ENCODE peak calls at places on chromosomes 6 and 20, in nine cellular contexts. One of them, this sample, is unnamed.

GRCh38 chr20:50110141-50111047 is 2.6 kb downstream of the UBE2V1 start:
- DNase-seq in posterior vena cava: no peak
- DNase-seq in epithelial cell of prostate: no peak
- DNase-seq in activated CD4-positive, alpha-beta T cell treated with anti-CD3 and anti-CD28 coated beads, Interleukin-2, amount 50 U/mL, for 48 hours: peak; percentile 56
- DNase-seq in skeletal muscle cell: no peak
- DNase-seq in NCI-H146: no peak
- DNase-seq in NCI-H510A: no peak
- DNase-seq in cardiac fibroblast: peak; percentile 65
- DNase-seq in progenitor cell of endocrine pancreas: no peak
- DNase-seq in this sample: no peak

GRCh38 chr6:21997414-21998037 is 299.3 kb downstream of the PRL start:
- DNase-seq in cardiac fibroblast: no peak
- DNase-seq in posterior vena cava: no peak
- DNase-seq in skeletal muscle cell: peak; percentile 11
- DNase-seq in activated CD4-positive, alpha-beta T cell treated with anti-CD3 and anti-CD28 coated beads, Interleukin-2, amount 50 U/mL, for 48 hours: no peak
- DNase-seq in epithelial cell of prostate: no peak
- DNase-seq in NCI-H146: no peak
- DNase-seq in progenitor cell of endocrine pancreas: no peak
- DNase-seq in NCI-H510A: no peak
- DNase-seq in this sample: no peak

GRCh38 chr6:53335224-53335994 is 13.3 kb downstream of the ELOVL5 start:
- DNase-seq in skeletal muscle cell: no peak
- DNase-seq in activated CD4-positive, alpha-beta T cell treated with anti-CD3 and anti-CD28 coated beads, Interleukin-2, amount 50 U/mL, for 48 hours: peak; percentile 64
- DNase-seq in cardiac fibroblast: no peak
- DNase-seq in epithelial cell of prostate: no peak
- DNase-seq in NCI-H510A: peak; percentile 82
- DNase-seq in NCI-H146: no peak
- DNase-seq in posterior vena cava: no peak
- DNase-seq in progenitor cell of endocrine pancreas: no peak
- DNase-seq in this sample: no peak

GRCh38 chr20:17969276-17969883 is 562 bp downstream of the MGME1 start:
- DNase-seq in posterior vena cava: no peak
- DNase-seq in progenitor cell of endocrine pancreas: no peak
- DNase-seq in epithelial cell of prostate: no peak
- DNase-seq in skeletal muscle cell: no peak
- DNase-seq in cardiac fibroblast: peak; percentile 53
- DNase-seq in NCI-H510A: no peak
- DNase-seq in NCI-H146: peak; percentile 61
- DNase-seq in activated CD4-positive, alpha-beta T cell treated with anti-CD3 and anti-CD28 coated beads, Interleukin-2, amount 50 U/mL, for 48 hours: peak; percentile 60
- DNase-seq in this sample: no peak

GRCh38 chr6:121548146-121548545 is 112.7 kb downstream of the GJA1 start:
- DNase-seq in activated CD4-positive, alpha-beta T cell treated with anti-CD3 and anti-CD28 coated beads, Interleukin-2, amount 50 U/mL, for 48 hours: no peak
- DNase-seq in NCI-H146: no peak
- DNase-seq in posterior vena cava: no peak
- DNase-seq in cardiac fibroblast: peak; percentile 6
- DNase-seq in NCI-H510A: no peak
- DNase-seq in progenitor cell of endocrine pancreas: no peak
- DNase-seq in epithelial cell of prostate: no peak
- DNase-seq in skeletal muscle cell: no peak
- DNase-seq in this sample: peak; percentile 13

GRCh38 chr20:45098096-45098773 is 2.7 kb downstream of the KCNS1 start:
- DNase-seq in cardiac fibroblast: peak; percentile 48
- DNase-seq in progenitor cell of endocrine pancreas: no peak
- DNase-seq in epithelial cell of prostate: no peak
- DNase-seq in NCI-H146: no peak
- DNase-seq in activated CD4-positive, alpha-beta T cell treated with anti-CD3 and anti-CD28 coated beads, Interleukin-2, amount 50 U/mL, for 48 hours: peak; percentile 46
- DNase-seq in posterior vena cava: no peak
- DNase-seq in NCI-H510A: no peak
- DNase-seq in skeletal muscle cell: no peak
- DNase-seq in this sample: no peak

GRCh38 chr6:54307412-54308036 is 717 bp upstream of the TINAG start:
- DNase-seq in cardiac fibroblast: no peak
- DNase-seq in posterior vena cava: no peak
- DNase-seq in progenitor cell of endocrine pancreas: no peak
- DNase-seq in NCI-H510A: no peak
- DNase-seq in NCI-H146: no peak
- DNase-seq in activated CD4-positive, alpha-beta T cell treated with anti-CD3 and anti-CD28 coated beads, Interleukin-2, amount 50 U/mL, for 48 hours: no peak
- DNase-seq in epithelial cell of prostate: no peak
- DNase-seq in skeletal muscle cell: no peak
- DNase-seq in this sample: no peak

GRCh38 chr6:164178933-164179332 is 764.4 kb downstream of the QKI start:
- DNase-seq in NCI-H510A: no peak
- DNase-seq in progenitor cell of endocrine pancreas: no peak
- DNase-seq in posterior vena cava: no peak
- DNase-seq in skeletal muscle cell: no peak
- DNase-seq in epithelial cell of prostate: no peak
- DNase-seq in activated CD4-positive, alpha-beta T cell treated with anti-CD3 and anti-CD28 coated beads, Interleukin-2, amount 50 U/mL, for 48 hours: no peak
- DNase-seq in NCI-H146: no peak
- DNase-seq in cardiac fibroblast: no peak
- DNase-seq in this sample: no peak

GRCh38 chr20:37901280-37901666 is 1.7 kb upstream of the VSTM2L start:
- DNase-seq in progenitor cell of endocrine pancreas: no peak
- DNase-seq in cardiac fibroblast: no peak
- DNase-seq in NCI-H510A: no peak
- DNase-seq in activated CD4-positive, alpha-beta T cell treated with anti-CD3 and anti-CD28 coated beads, Interleukin-2, amount 50 U/mL, for 48 hours: no peak
- DNase-seq in posterior vena cava: no peak
- DNase-seq in skeletal muscle cell: no peak
- DNase-seq in epithelial cell of prostate: no peak
- DNase-seq in NCI-H146: no peak
- DNase-seq in this sample: no peak

GRCh38 chr6:42294759-42295158 is 77.1 kb upstream of the MRPS10 start:
- DNase-seq in skeletal muscle cell: no peak
- DNase-seq in cardiac fibroblast: peak; percentile 27
- DNase-seq in NCI-H510A: no peak
- DNase-seq in NCI-H146: no peak
- DNase-seq in progenitor cell of endocrine pancreas: no peak
- DNase-seq in posterior vena cava: no peak
- DNase-seq in epithelial cell of prostate: peak; percentile 90
- DNase-seq in activated CD4-positive, alpha-beta T cell treated with anti-CD3 and anti-CD28 coated beads, Interleukin-2, amount 50 U/mL, for 48 hours: no peak
- DNase-seq in this sample: peak; percentile 54

GRCh38 chr20:11234181-11234969 is 560.6 kb upstream of the JAG1 start:
- DNase-seq in progenitor cell of endocrine pancreas: no peak
- DNase-seq in cardiac fibroblast: peak; percentile 22
- DNase-seq in skeletal muscle cell: no peak
- DNase-seq in posterior vena cava: no peak
- DNase-seq in NCI-H146: peak; percentile 9
- DNase-seq in epithelial cell of prostate: no peak
- DNase-seq in NCI-H510A: no peak
- DNase-seq in activated CD4-positive, alpha-beta T cell treated with anti-CD3 and anti-CD28 coated beads, Interleukin-2, amount 50 U/mL, for 48 hours: no peak
- DNase-seq in this sample: no peak

GRCh38 chr20:17882065-17882833 is 86.3 kb downstream of the SNX5 start:
- DNase-seq in epithelial cell of prostate: no peak
- DNase-seq in cardiac fibroblast: no peak
- DNase-seq in progenitor cell of endocrine pancreas: no peak
- DNase-seq in skeletal muscle cell: no peak
- DNase-seq in NCI-H510A: no peak
- DNase-seq in posterior vena cava: no peak
- DNase-seq in activated CD4-positive, alpha-beta T cell treated with anti-CD3 and anti-CD28 coated beads, Interleukin-2, amount 50 U/mL, for 48 hours: no peak
- DNase-seq in NCI-H146: no peak
- DNase-seq in this sample: no peak

GRCh38 chr6:160108077-160108476 is 13.5 kb upstream of the SLC22A1 start:
- DNase-seq in posterior vena cava: no peak
- DNase-seq in progenitor cell of endocrine pancreas: no peak
- DNase-seq in NCI-H510A: no peak
- DNase-seq in skeletal muscle cell: no peak
- DNase-seq in epithelial cell of prostate: no peak
- DNase-seq in cardiac fibroblast: no peak
- DNase-seq in activated CD4-positive, alpha-beta T cell treated with anti-CD3 and anti-CD28 coated beads, Interleukin-2, amount 50 U/mL, for 48 hours: no peak
- DNase-seq in NCI-H146: no peak
- DNase-seq in this sample: no peak

GRCh38 chr20:25033941-25034335 is 24.0 kb downstream of the ACSS1 start:
- DNase-seq in progenitor cell of endocrine pancreas: no peak
- DNase-seq in NCI-H146: no peak
- DNase-seq in posterior vena cava: no peak
- DNase-seq in activated CD4-positive, alpha-beta T cell treated with anti-CD3 and anti-CD28 coated beads, Interleukin-2, amount 50 U/mL, for 48 hours: no peak
- DNase-seq in epithelial cell of prostate: no peak
- DNase-seq in cardiac fibroblast: no peak
- DNase-seq in NCI-H510A: no peak
- DNase-seq in skeletal muscle cell: no peak
- DNase-seq in this sample: no peak

GRCh38 chr6:170234419-170234818 is 56.5 kb downstream of the DLL1 start:
- DNase-seq in progenitor cell of endocrine pancreas: no peak
- DNase-seq in posterior vena cava: peak; percentile 9
- DNase-seq in NCI-H146: no peak
- DNase-seq in NCI-H510A: no peak
- DNase-seq in activated CD4-positive, alpha-beta T cell treated with anti-CD3 and anti-CD28 coated beads, Interleukin-2, amount 50 U/mL, for 48 hours: no peak
- DNase-seq in epithelial cell of prostate: no peak
- DNase-seq in skeletal muscle cell: no peak
- DNase-seq in cardiac fibroblast: no peak
- DNase-seq in this sample: no peak

GRCh38 chr6:156174026-156174880 is 602.9 kb upstream of the ARID1B start:
- DNase-seq in cardiac fibroblast: no peak
- DNase-seq in epithelial cell of prostate: no peak
- DNase-seq in activated CD4-positive, alpha-beta T cell treated with anti-CD3 and anti-CD28 coated beads, Interleukin-2, amount 50 U/mL, for 48 hours: peak; percentile 45
- DNase-seq in NCI-H146: no peak
- DNase-seq in posterior vena cava: no peak
- DNase-seq in progenitor cell of endocrine pancreas: no peak
- DNase-seq in skeletal muscle cell: no peak
- DNase-seq in NCI-H510A: no peak
- DNase-seq in this sample: no peak

GRCh38 chr20:37807491-37807890 is 95.4 kb upstream of the VSTM2L start:
- DNase-seq in activated CD4-positive, alpha-beta T cell treated with anti-CD3 and anti-CD28 coated beads, Interleukin-2, amount 50 U/mL, for 48 hours: no peak
- DNase-seq in cardiac fibroblast: no peak
- DNase-seq in NCI-H510A: no peak
- DNase-seq in NCI-H146: no peak
- DNase-seq in progenitor cell of endocrine pancreas: no peak
- DNase-seq in posterior vena cava: no peak
- DNase-seq in skeletal muscle cell: no peak
- DNase-seq in epithelial cell of prostate: no peak
- DNase-seq in this sample: no peak

GRCh38 chr6:75431379-75431778 is 62.2 kb downstream of the FILIP1 start:
- DNase-seq in cardiac fibroblast: peak; percentile 34
- DNase-seq in NCI-H510A: no peak
- DNase-seq in skeletal muscle cell: no peak
- DNase-seq in posterior vena cava: no peak
- DNase-seq in progenitor cell of endocrine pancreas: no peak
- DNase-seq in activated CD4-positive, alpha-beta T cell treated with anti-CD3 and anti-CD28 coated beads, Interleukin-2, amount 50 U/mL, for 48 hours: no peak
- DNase-seq in NCI-H146: no peak
- DNase-seq in epithelial cell of prostate: no peak
- DNase-seq in this sample: peak; percentile 33

GRCh38 chr20:59403261-59403961 is 103.0 kb downstream of the EDN3 start:
- DNase-seq in cardiac fibroblast: peak; percentile 10
- DNase-seq in skeletal muscle cell: no peak
- DNase-seq in progenitor cell of endocrine pancreas: peak; percentile 89
- DNase-seq in epithelial cell of prostate: no peak
- DNase-seq in activated CD4-positive, alpha-beta T cell treated with anti-CD3 and anti-CD28 coated beads, Interleukin-2, amount 50 U/mL, for 48 hours: peak; percentile 80
- DNase-seq in posterior vena cava: peak; percentile 83
- DNase-seq in NCI-H146: peak; percentile 9
- DNase-seq in NCI-H510A: no peak
- DNase-seq in this sample: no peak

GRCh38 chr6:130848945-130849344 is 21.7 kb downstream of the SMLR1 start:
- DNase-seq in activated CD4-positive, alpha-beta T cell treated with anti-CD3 and anti-CD28 coated beads, Interleukin-2, amount 50 U/mL, for 48 hours: peak; percentile 29
- DNase-seq in posterior vena cava: no peak
- DNase-seq in NCI-H146: no peak
- DNase-seq in progenitor cell of endocrine pancreas: no peak
- DNase-seq in cardiac fibroblast: no peak
- DNase-seq in skeletal muscle cell: no peak
- DNase-seq in NCI-H510A: no peak
- DNase-seq in epithelial cell of prostate: no peak
- DNase-seq in this sample: no peak

GRCh38 chr6:134434019-134434949 is 116.4 kb upstream of the SGK1 start:
- DNase-seq in NCI-H146: no peak
- DNase-seq in epithelial cell of prostate: no peak
- DNase-seq in cardiac fibroblast: no peak
- DNase-seq in skeletal muscle cell: no peak
- DNase-seq in posterior vena cava: no peak
- DNase-seq in progenitor cell of endocrine pancreas: no peak
- DNase-seq in activated CD4-positive, alpha-beta T cell treated with anti-CD3 and anti-CD28 coated beads, Interleukin-2, amount 50 U/mL, for 48 hours: no peak
- DNase-seq in NCI-H510A: no peak
- DNase-seq in this sample: no peak

GRCh38 chr20:23445596-23446217 is 6.2 kb downstream of the CSTL1 start:
- DNase-seq in skeletal muscle cell: peak; percentile 49
- DNase-seq in progenitor cell of endocrine pancreas: no peak
- DNase-seq in NCI-H510A: no peak
- DNase-seq in posterior vena cava: no peak
- DNase-seq in NCI-H146: no peak
- DNase-seq in cardiac fibroblast: peak; percentile 38
- DNase-seq in activated CD4-positive, alpha-beta T cell treated with anti-CD3 and anti-CD28 coated beads, Interleukin-2, amount 50 U/mL, for 48 hours: no peak
- DNase-seq in epithelial cell of prostate: peak; percentile 50
- DNase-seq in this sample: peak; percentile 53

GRCh38 chr6:37536462-37537225 is 37.0 kb upstream of the CCDC167 start:
- DNase-seq in epithelial cell of prostate: no peak
- DNase-seq in progenitor cell of endocrine pancreas: no peak
- DNase-seq in cardiac fibroblast: no peak
- DNase-seq in NCI-H146: peak; percentile 57
- DNase-seq in activated CD4-positive, alpha-beta T cell treated with anti-CD3 and anti-CD28 coated beads, Interleukin-2, amount 50 U/mL, for 48 hours: no peak
- DNase-seq in skeletal muscle cell: no peak
- DNase-seq in posterior vena cava: no peak
- DNase-seq in NCI-H510A: no peak
- DNase-seq in this sample: no peak

GRCh38 chr20:35093245-35093884 is 758 bp upstream of the TRPC4AP start:
- DNase-seq in progenitor cell of endocrine pancreas: no peak
- DNase-seq in epithelial cell of prostate: no peak
- DNase-seq in posterior vena cava: no peak
- DNase-seq in activated CD4-positive, alpha-beta T cell treated with anti-CD3 and anti-CD28 coated beads, Interleukin-2, amount 50 U/mL, for 48 hours: peak; percentile 47
- DNase-seq in cardiac fibroblast: peak; percentile 67
- DNase-seq in NCI-H146: peak; percentile 54
- DNase-seq in skeletal muscle cell: peak; percentile 64
- DNase-seq in NCI-H510A: no peak
- DNase-seq in this sample: peak; percentile 71

GRCh38 chr6:89970609-89971337 is 76.5 kb downstream of the GJA10 start:
- DNase-seq in activated CD4-positive, alpha-beta T cell treated with anti-CD3 and anti-CD28 coated beads, Interleukin-2, amount 50 U/mL, for 48 hours: no peak
- DNase-seq in NCI-H510A: peak; percentile 28
- DNase-seq in epithelial cell of prostate: no peak
- DNase-seq in skeletal muscle cell: no peak
- DNase-seq in NCI-H146: peak; percentile 24
- DNase-seq in posterior vena cava: no peak
- DNase-seq in cardiac fibroblast: peak; percentile 65
- DNase-seq in progenitor cell of endocrine pancreas: peak; percentile 19
- DNase-seq in this sample: peak; percentile 53

GRCh38 chr6:138036955-138037592 is 70.1 kb downstream of the PERP start:
- DNase-seq in activated CD4-positive, alpha-beta T cell treated with anti-CD3 and anti-CD28 coated beads, Interleukin-2, amount 50 U/mL, for 48 hours: no peak
- DNase-seq in epithelial cell of prostate: peak; percentile 77
- DNase-seq in NCI-H146: no peak
- DNase-seq in cardiac fibroblast: no peak
- DNase-seq in NCI-H510A: no peak
- DNase-seq in progenitor cell of endocrine pancreas: no peak
- DNase-seq in posterior vena cava: no peak
- DNase-seq in skeletal muscle cell: no peak
- DNase-seq in this sample: no peak